ENCODE peak calls at places on chromosomes 4 and X, in seven cellular contexts. J is H9, B is SK-N-MC, Z is mammary epithelial cell, Y is IMR-90, P is GM23248, D is PC-3. L is an unnamed sample.
A peak's percentile ranks its signal among the peaks of the same experiment; 100 is the strongest.

GRCh38 chr4:6942238-6942800 is 32.7 kb downstream of the TBC1D14 start:
- DNase-seq in D (peak; percentile 51), Y (peak; percentile 98), P (peak; percentile 98), B (peak; percentile 18), J (no peak), Z (peak; percentile 90), L (no peak)

GRCh38 chr4:39470402-39470801 is 11.5 kb downstream of the LIAS start:
- DNase-seq in B (no peak), J (no peak), Y (no peak), Z (no peak), P (no peak), D (no peak), L (no peak)

GRCh38 chrX:110665636-110666035 is 130.0 kb downstream of the CHRDL1 start:
- DNase-seq in B (no peak), D (peak; percentile 48), Z (peak; percentile 9), J (peak; percentile 55), Y (peak; percentile 5), P (peak; percentile 58), L (peak; percentile 47)

GRCh38 chrX:139297638-139298037 is 232.9 kb upstream of the F9 start:
- DNase-seq in P (no peak), B (no peak), Y (no peak), D (no peak), Z (no peak), J (no peak), L (no peak)

GRCh38 chr4:54687887-54688841 is 30.4 kb downstream of the KIT start:
- DNase-seq in B (no peak), J (no peak), D (no peak), Z (no peak), P (peak; percentile 33), Y (peak; percentile 4), L (no peak)

GRCh38 chr4:109702950-109703663 is at the start of gene CASP6:
- DNase-seq in J (peak; percentile 90), Y (peak; percentile 66), B (no peak), P (peak; percentile 90), Z (peak; percentile 71), D (peak; percentile 73), L (peak; percentile 44)

GRCh38 chr4:81343046-81343445 is 128.0 kb upstream of the PRKG2 start:
- DNase-seq in B (no peak), Y (no peak), Z (no peak), P (no peak), D (no peak), J (no peak), L (no peak)

GRCh38 chr4:55186123-55186522 is 60.7 kb upstream of the KDR start:
- DNase-seq in Y (no peak), B (no peak), Z (no peak), D (peak; percentile 33), J (no peak), P (no peak), L (no peak)

GRCh38 chrX:499870-500364 is 113.2 kb upstream of the PPP2R3B start:
- DNase-seq in D (no peak), J (peak; percentile 60), Y (no peak), B (no peak), P (no peak), Z (no peak), L (peak; percentile 80)

GRCh38 chrX:10008483-10009056 is 41.4 kb downstream of the CLDN34 start:
- DNase-seq in Z (no peak), D (no peak), B (no peak), J (no peak), Y (peak; percentile 47), P (peak; percentile 21), L (no peak)

GRCh38 chrX:53261573-53261972 is 19.8 kb downstream of the IQSEC2 start:
- DNase-seq in B (no peak), P (no peak), Z (no peak), D (no peak), J (no peak), Y (no peak), L (no peak)

GRCh38 chr4:119313237-119313636 is 8.7 kb downstream of the FABP2 start:
- DNase-seq in P (no peak), B (no peak), Z (no peak), J (no peak), Y (no peak), D (no peak), L (no peak)

GRCh38 chrX:68647156-68647957 is at the start of gene STARD8:
- DNase-seq in D (peak; percentile 60), Y (peak; percentile 45), J (peak; percentile 60), Z (peak; percentile 34), B (no peak), P (peak; percentile 72), L (peak; percentile 28)

GRCh38 chr4:152239216-152239615 is 296.7 kb downstream of the FBXW7 start:
- DNase-seq in Y (no peak), D (no peak), P (no peak), B (no peak), J (no peak), Z (no peak), L (no peak)

GRCh38 chrX:13092455-13092941 is 48.1 kb upstream of the FAM9C start:
- DNase-seq in Y (no peak), P (no peak), B (no peak), J (no peak), Z (no peak), D (no peak), L (no peak)

GRCh38 chr4:139243448-139244365 is 36.3 kb downstream of the MGARP start:
- DNase-seq in B (no peak), J (no peak), P (peak; percentile 95), Y (peak; percentile 99), D (peak; percentile 91), Z (peak; percentile 100), L (no peak)

GRCh38 chrX:72381439-72382198 is 75.9 kb upstream of the CITED1 start:
- DNase-seq in B (no peak), J (no peak), Z (no peak), D (no peak), P (no peak), Y (no peak), L (no peak)

GRCh38 chrX:64229145-64229544 is 1.3 kb downstream of the ASB12 start:
- DNase-seq in D (no peak), B (no peak), Z (no peak), Y (no peak), J (no peak), P (no peak), L (no peak)

GRCh38 chrX:40097101-40097491 is 662 bp downstream of the BCOR start:
- DNase-seq in J (no peak), D (no peak), Z (no peak), B (no peak), P (peak; percentile 53), Y (no peak), L (no peak)

GRCh38 chr4:24321151-24321550 is 263.2 kb downstream of the DHX15 start:
- DNase-seq in Z (no peak), D (peak; percentile 66), Y (peak; percentile 65), J (no peak), P (peak; percentile 42), B (no peak), L (no peak)

DNA sequence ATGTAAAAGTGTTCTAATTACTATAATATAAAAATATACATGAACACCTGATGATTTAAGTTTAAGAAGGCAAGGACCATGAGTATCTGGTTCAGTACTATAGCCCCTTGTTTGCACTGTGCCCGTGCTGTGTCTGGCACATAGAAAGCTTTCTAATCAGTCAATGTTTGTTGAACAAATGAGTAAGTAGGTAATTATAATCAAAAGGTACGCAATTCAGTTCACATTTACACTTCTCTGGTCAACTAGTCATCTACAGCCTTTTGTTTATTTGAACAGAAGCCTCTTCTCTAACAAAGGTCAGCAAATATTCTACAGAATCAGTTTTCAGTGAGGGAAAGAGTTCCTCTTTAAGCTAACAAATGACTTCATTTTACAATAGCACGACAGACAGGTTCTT is 523.3 kb downstream of the SMARCA1 start:
- DNase-seq in Z (no peak), J (no peak), P (no peak), Y (no peak), D (no peak), B (no peak), L (no peak)
- H3K9ac ChIP-seq in Z (no peak overlapping the region), J (no peak overlapping the region), P (no peak overlapping the region), Y (no peak overlapping the region), D (no peak overlapping the region), B (no peak overlapping the region), L (no peak overlapping the region)

GRCh38 chrX:47235691-47236103 is 2.9 kb downstream of the USP11 start:
- DNase-seq in J (no peak), Y (peak; percentile 6), D (no peak), B (no peak), P (no peak), Z (peak; percentile 51), L (no peak)

GRCh38 chrX:47233333-47234113 is 714 bp downstream of the USP11 start:
- DNase-seq in J (peak; percentile 98), Z (peak; percentile 95), D (peak; percentile 91), B (peak; percentile 80), Y (peak; percentile 97), P (peak; percentile 96), L (peak; percentile 88)

GRCh38 chrX:47232803-47233332 is at the start of gene USP11:
- DNase-seq in D (peak; percentile 17), B (no peak), Z (no peak), P (peak; percentile 57), J (peak; percentile 79), Y (peak; percentile 51), L (peak; percentile 43)

GRCh38 chrX:47232197-47232802 is 509 bp upstream of the USP11 start:
- DNase-seq in J (no peak), Z (peak; percentile 8), B (no peak), D (no peak), P (no peak), Y (no peak), L (no peak)

GRCh38 chrX:47234583-47234982 is 1.8 kb downstream of the USP11 start:
- DNase-seq in D (no peak), Y (peak; percentile 52), J (no peak), Z (peak; percentile 30), P (peak; percentile 28), B (no peak), L (no peak)
- H3K9ac ChIP-seq in D (peak overlapping the region; percentile 99), Y (no peak overlapping the region), J (no peak overlapping the region), Z (peak overlapping the region; percentile 96), P (peak overlapping the region; percentile 100), B (peak overlapping the region; percentile 98), L (no peak overlapping the region)

GRCh38 chrX:84186603-84187358 is 1.2 kb downstream of the RPS6KA6 start:
- DNase-seq in D (peak; percentile 48), P (peak; percentile 21), B (no peak), Y (peak; percentile 5), Z (peak; percentile 12), J (peak; percentile 43), L (no peak)
- H3K9ac ChIP-seq in D (peak overlapping the region; percentile 66), P (peak overlapping the region; percentile 70), B (no peak overlapping the region), Y (peak overlapping the region; percentile 27), Z (peak overlapping the region; percentile 23), J (peak overlapping the region; percentile 39), L (peak overlapping the region; percentile 75)

DNA sequence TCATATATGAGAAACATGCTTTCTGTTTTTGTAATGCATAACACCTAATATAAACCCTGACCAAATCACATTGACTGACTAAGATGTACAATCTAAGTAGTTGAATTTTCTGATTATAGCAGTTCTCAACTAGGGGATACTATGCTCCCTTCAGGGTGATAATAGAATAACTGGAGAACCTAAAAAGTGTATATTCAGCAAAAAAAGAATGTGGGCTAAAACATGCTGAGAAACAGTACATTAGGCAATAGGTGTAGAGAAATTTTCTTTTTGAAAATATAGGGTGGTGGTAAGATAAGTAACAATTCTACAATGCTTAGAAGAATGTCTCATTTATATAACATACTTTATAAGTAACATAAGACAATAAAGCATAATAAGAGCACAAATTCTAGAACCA is 239.6 kb downstream of the SPOCK3 start:
- DNase-seq in J (no peak), Y (no peak), P (no peak), Z (no peak), D (no peak), B (no peak), L (no peak)
- H3K9ac ChIP-seq in J (no peak overlapping the region), Y (no peak overlapping the region), P (no peak overlapping the region), Z (no peak overlapping the region), D (no peak overlapping the region), B (no peak overlapping the region), L (no peak overlapping the region)

L was measured in NT2/D1.